ENCODE peak calls at places on chromosomes 16 and 17, in ten cellular contexts. One of them, this sample, is unnamed.
A peak's percentile ranks its signal among the peaks of the same experiment; 100 is the strongest.

GRCh38 chr17:41932821-41933389 is 2.5 kb downstream of the ODAD4 start:
- DNase-seq in fibroblast of mammary gland: no peak
- DNase-seq in kidney epithelial cell: no peak
- DNase-seq in NCI-H524 treated with DMSO at 0.1 percent for 48 hours: no peak
- DNase-seq in effector memory CD4-positive, alpha-beta T cell: no peak
- DNase-seq in ELR: no peak
- DNase-seq in EL: no peak
- DNase-seq in NCI-H510A treated with DMSO at 0.1 percent for 48 hours: no peak
- DNase-seq in cardiac fibroblast: no peak
- DNase-seq in Peyer's patch: no peak
- DNase-seq in this sample: no peak

GRCh38 chr17:44223574-44224046 is 4.1 kb upstream of the UBTF start:
- DNase-seq in cardiac fibroblast: peak; percentile 76
- DNase-seq in effector memory CD4-positive, alpha-beta T cell: no peak
- DNase-seq in Peyer's patch: no peak
- DNase-seq in ELR: peak; percentile 80
- DNase-seq in EL: peak; percentile 83
- DNase-seq in kidney epithelial cell: no peak
- DNase-seq in fibroblast of mammary gland: peak; percentile 95
- DNase-seq in NCI-H510A treated with DMSO at 0.1 percent for 48 hours: no peak
- DNase-seq in NCI-H524 treated with DMSO at 0.1 percent for 48 hours: no peak
- DNase-seq in this sample: no peak

GRCh38 chr16:23485841-23486240 is 24.5 kb downstream of the GGA2 start:
- DNase-seq in ELR: no peak
- DNase-seq in Peyer's patch: no peak
- DNase-seq in effector memory CD4-positive, alpha-beta T cell: no peak
- DNase-seq in cardiac fibroblast: no peak
- DNase-seq in kidney epithelial cell: no peak
- DNase-seq in fibroblast of mammary gland: no peak
- DNase-seq in NCI-H524 treated with DMSO at 0.1 percent for 48 hours: no peak
- DNase-seq in NCI-H510A treated with DMSO at 0.1 percent for 48 hours: no peak
- DNase-seq in EL: no peak
- DNase-seq in this sample: no peak

GRCh38 chr16:81238296-81239011 is at the start of gene BCO1:
- DNase-seq in NCI-H510A treated with DMSO at 0.1 percent for 48 hours: peak; percentile 13
- DNase-seq in cardiac fibroblast: peak; percentile 52
- DNase-seq in fibroblast of mammary gland: peak; percentile 73
- DNase-seq in kidney epithelial cell: peak; percentile 76
- DNase-seq in NCI-H524 treated with DMSO at 0.1 percent for 48 hours: peak; percentile 99
- DNase-seq in ELR: peak; percentile 71
- DNase-seq in Peyer's patch: peak; percentile 52
- DNase-seq in effector memory CD4-positive, alpha-beta T cell: no peak
- DNase-seq in EL: peak; percentile 53
- DNase-seq in this sample: no peak

GRCh38 chr17:73103661-73104335 is 11.3 kb upstream of the SLC39A11 start:
- DNase-seq in ELR: no peak
- DNase-seq in NCI-H524 treated with DMSO at 0.1 percent for 48 hours: no peak
- DNase-seq in effector memory CD4-positive, alpha-beta T cell: no peak
- DNase-seq in cardiac fibroblast: peak; percentile 7
- DNase-seq in NCI-H510A treated with DMSO at 0.1 percent for 48 hours: no peak
- DNase-seq in EL: no peak
- DNase-seq in Peyer's patch: no peak
- DNase-seq in fibroblast of mammary gland: no peak
- DNase-seq in kidney epithelial cell: no peak
- DNase-seq in this sample: no peak

GRCh38 chr17:42544874-42545283 is 7.8 kb upstream of the HSD17B1 start:
- DNase-seq in cardiac fibroblast: no peak
- DNase-seq in kidney epithelial cell: no peak
- DNase-seq in fibroblast of mammary gland: no peak
- DNase-seq in ELR: no peak
- DNase-seq in NCI-H524 treated with DMSO at 0.1 percent for 48 hours: no peak
- DNase-seq in Peyer's patch: no peak
- DNase-seq in effector memory CD4-positive, alpha-beta T cell: no peak
- DNase-seq in NCI-H510A treated with DMSO at 0.1 percent for 48 hours: no peak
- DNase-seq in EL: no peak
- DNase-seq in this sample: no peak

GRCh38 chr17:73192894-73193701 is at the start of gene COG1:
- DNase-seq in kidney epithelial cell: peak; percentile 49
- DNase-seq in fibroblast of mammary gland: peak; percentile 76
- DNase-seq in effector memory CD4-positive, alpha-beta T cell: peak; percentile 65
- DNase-seq in NCI-H510A treated with DMSO at 0.1 percent for 48 hours: peak; percentile 78
- DNase-seq in EL: peak; percentile 90
- DNase-seq in Peyer's patch: peak; percentile 93
- DNase-seq in cardiac fibroblast: peak; percentile 89
- DNase-seq in ELR: peak; percentile 93
- DNase-seq in NCI-H524 treated with DMSO at 0.1 percent for 48 hours: peak; percentile 50
- DNase-seq in this sample: peak; percentile 82

GRCh38 chr17:47275245-47275984 is 21.8 kb downstream of the ITGB3 start:
- DNase-seq in effector memory CD4-positive, alpha-beta T cell: no peak
- DNase-seq in fibroblast of mammary gland: peak; percentile 96
- DNase-seq in ELR: peak; percentile 41
- DNase-seq in kidney epithelial cell: peak; percentile 86
- DNase-seq in EL: peak; percentile 75
- DNase-seq in NCI-H524 treated with DMSO at 0.1 percent for 48 hours: no peak
- DNase-seq in NCI-H510A treated with DMSO at 0.1 percent for 48 hours: peak; percentile 52
- DNase-seq in cardiac fibroblast: peak; percentile 66
- DNase-seq in Peyer's patch: peak; percentile 63
- DNase-seq in this sample: no peak

GRCh38 chr16:11079657-11080187 is 135.4 kb downstream of the CLEC16A start:
- DNase-seq in NCI-H524 treated with DMSO at 0.1 percent for 48 hours: no peak
- DNase-seq in fibroblast of mammary gland: peak; percentile 90
- DNase-seq in kidney epithelial cell: no peak
- DNase-seq in EL: peak; percentile 97
- DNase-seq in NCI-H510A treated with DMSO at 0.1 percent for 48 hours: no peak
- DNase-seq in cardiac fibroblast: peak; percentile 94
- DNase-seq in Peyer's patch: no peak
- DNase-seq in ELR: peak; percentile 92
- DNase-seq in effector memory CD4-positive, alpha-beta T cell: no peak
- DNase-seq in this sample: no peak

GRCh38 chr16:22633794-22634193 is 123.1 kb downstream of the NPIPB5 start:
- DNase-seq in cardiac fibroblast: no peak
- DNase-seq in NCI-H524 treated with DMSO at 0.1 percent for 48 hours: no peak
- DNase-seq in EL: no peak
- DNase-seq in ELR: no peak
- DNase-seq in kidney epithelial cell: no peak
- DNase-seq in effector memory CD4-positive, alpha-beta T cell: no peak
- DNase-seq in Peyer's patch: no peak
- DNase-seq in fibroblast of mammary gland: no peak
- DNase-seq in NCI-H510A treated with DMSO at 0.1 percent for 48 hours: no peak
- DNase-seq in this sample: no peak

This sample was measured in caudate nucleus.